ENCODE peak calls at places on chromosome 7, in ten cellular contexts. M is tibial artery, T is colonic mucosa, V is kidney, S is AG04450, F is esophagus squamous epithelium, E is BJ, I is bronchial epithelial cell, L is endothelial cell, C is Caco-2. Z is an unnamed sample.

GRCh38 chr7:48040944-48041664 is 5.8 kb downstream of the C7orf57 start:
- DNase-seq in M (no peak), T (no peak), V (peak; percentile 42), S (no peak), F (no peak), E (no peak), I (no peak), L (no peak), C (no peak), Z (no peak)

GRCh38 chr7:148588168-148588890 is 2.2 kb upstream of the C7orf33 start:
- DNase-seq in M (no peak), T (no peak), V (no peak), S (no peak), F (no peak), E (no peak), I (no peak), L (no peak), C (no peak), Z (no peak)

GRCh38 chr7:37432240-37432917 is 16.3 kb downstream of the ELMO1 start:
- DNase-seq in M (no peak), T (no peak), V (no peak), S (no peak), F (no peak), E (no peak), I (no peak), L (no peak), C (no peak), Z (peak; percentile 10)

GRCh38 chr7:54299426-54299825 is 242.7 kb upstream of the VSTM2A start:
- DNase-seq in M (no peak), T (no peak), V (no peak), S (no peak), F (no peak), E (no peak), I (no peak), L (no peak), C (no peak), Z (no peak)

GRCh38 chr7:20236790-20237189 is 19.6 kb upstream of the MACC1 start:
- DNase-seq in M (no peak), T (no peak), V (no peak), S (no peak), F (no peak), E (no peak), I (peak; percentile 80), L (no peak), C (no peak), Z (no peak)

GRCh38 chr7:77348371-77348813 is 67.8 kb downstream of the GSAP start:
- DNase-seq in M (no peak), T (no peak), V (no peak), S (peak; percentile 29), F (no peak), E (no peak), I (peak; percentile 62), L (no peak), C (no peak), Z (no peak)

GRCh38 chr7:73606801-73607691 is 17.3 kb downstream of the MLXIPL start:
- DNase-seq in M (no peak), T (peak; percentile 61), V (no peak), S (no peak), F (no peak), E (no peak), I (no peak), L (peak; percentile 84), C (peak; percentile 77), Z (peak; percentile 64)

GRCh38 chr7:9029671-9030070 is 596.3 kb downstream of the NXPH1 start:
- DNase-seq in M (no peak), T (no peak), V (no peak), S (no peak), F (no peak), E (no peak), I (peak; percentile 0), L (no peak), C (no peak), Z (no peak)

GRCh38 chr7:47441796-47442744 is 139.8 kb downstream of the TNS3 start:
- DNase-seq in M (peak; percentile 35), T (no peak), V (no peak), S (no peak), F (no peak), E (no peak), I (no peak), L (no peak), C (no peak), Z (no peak)

GRCh38 chr7:108385834-108386422 is 70.3 kb downstream of the NRCAM start:
- DNase-seq in M (no peak), T (no peak), V (no peak), S (no peak), F (no peak), E (no peak), I (no peak), L (no peak), C (no peak), Z (no peak)

GRCh38 chr7:2295936-2296620 is 18.2 kb downstream of the SNX8 start:
- DNase-seq in M (no peak), T (no peak), V (no peak), S (no peak), F (no peak), E (no peak), I (no peak), L (no peak), C (no peak), Z (no peak)

GRCh38 chr7:111918461-111918860 is 287.7 kb downstream of the DOCK4 start:
- DNase-seq in M (no peak), T (no peak), V (no peak), S (no peak), F (no peak), E (no peak), I (no peak), L (no peak), C (no peak), Z (no peak)

GRCh38 chr7:79291498-79291865 is 162.0 kb downstream of the MAGI2 start:
- DNase-seq in M (no peak), T (no peak), V (no peak), S (no peak), F (no peak), E (no peak), I (peak; percentile 73), L (no peak), C (no peak), Z (no peak)

GRCh38 chr7:90334193-90334843 is 12.2 kb upstream of the GTPBP10 start:
- DNase-seq in M (no peak), T (no peak), V (peak; percentile 71), S (no peak), F (no peak), E (no peak), I (no peak), L (no peak), C (no peak), Z (no peak)
- TF ChIP-seq CTCF in M (no peak), T (no peak), V (no peak), S (no peak), F (no peak), E (no peak), I (no peak), L (no peak), C (no peak), Z (no peak)

GRCh38 chr7:154744226-154744860 is 258.6 kb downstream of the PAXIP1 start:
- DNase-seq in M (no peak), T (peak; percentile 29), V (no peak), S (no peak), F (no peak), E (no peak), I (no peak), L (peak; percentile 79), C (peak; percentile 52), Z (peak; percentile 54)
- TF ChIP-seq CTCF in M (no peak), T (peak; percentile 79), V (peak; percentile 42), S (peak; percentile 15), F (peak; percentile 26), E (peak; percentile 28), I (peak; percentile 39), L (peak; percentile 97), C (peak; percentile 78), Z (peak; percentile 95)

DNA sequence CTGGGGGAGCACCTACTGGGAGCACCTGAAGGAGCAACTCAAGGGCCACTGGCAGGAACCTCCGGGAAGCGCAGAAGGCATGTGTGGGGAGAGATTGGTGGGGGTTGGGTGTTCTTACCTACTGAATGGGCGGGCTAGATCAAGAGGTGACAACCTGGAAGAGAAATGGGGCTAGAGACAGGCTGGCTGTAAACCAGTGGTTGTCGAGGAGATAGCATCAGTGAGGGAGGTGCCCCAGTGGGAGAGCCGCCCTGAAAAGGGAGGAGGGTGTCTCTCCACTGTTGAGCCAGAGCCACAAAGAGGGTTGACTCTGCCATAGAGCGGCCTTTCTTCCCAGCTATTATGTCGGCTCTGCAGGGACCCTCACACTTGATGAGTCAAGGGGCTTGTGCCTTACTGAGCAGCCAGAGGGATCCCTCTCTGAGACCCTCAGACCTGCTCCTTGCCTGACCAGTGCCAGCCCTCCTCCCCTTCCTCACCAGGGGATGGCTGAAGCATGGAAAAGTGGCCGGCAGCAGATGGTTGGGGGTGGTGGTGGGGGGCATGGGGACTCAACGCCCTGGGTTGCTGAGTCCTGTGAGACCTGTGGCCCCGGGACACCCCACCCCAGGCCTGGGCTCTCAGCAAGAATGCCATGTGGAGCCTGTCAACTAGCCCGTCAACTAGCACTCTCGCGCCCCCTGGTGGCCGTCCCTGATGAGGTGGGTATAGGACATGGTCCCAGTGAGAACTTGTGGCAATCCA is 36.4 kb upstream of the PURB start:
- DNase-seq in M (peak; percentile 89), T (peak; percentile 93), V (peak; percentile 95), S (peak; percentile 24), F (peak; percentile 58), E (no peak), I (peak; percentile 56), L (peak; percentile 81), C (peak; percentile 76), Z (peak; percentile 87)
- TF ChIP-seq CTCF in M (peak; percentile 72), T (peak; percentile 88), V (peak; percentile 87), S (peak; percentile 82), F (peak; percentile 84), E (peak; percentile 91), I (peak; percentile 90), L (peak; percentile 78), C (peak; percentile 49), Z (peak; percentile 91)

GRCh38 chr7:42768037-42768436 is 143.8 kb downstream of the C7orf25 start:
- DNase-seq in M (no peak), T (no peak), V (no peak), S (no peak), F (no peak), E (no peak), I (no peak), L (no peak), C (no peak), Z (no peak)
- TF ChIP-seq CTCF in M (no peak), T (no peak), V (no peak), S (no peak), F (no peak), E (no peak), I (no peak), L (no peak), C (no peak), Z (no peak)

DNA sequence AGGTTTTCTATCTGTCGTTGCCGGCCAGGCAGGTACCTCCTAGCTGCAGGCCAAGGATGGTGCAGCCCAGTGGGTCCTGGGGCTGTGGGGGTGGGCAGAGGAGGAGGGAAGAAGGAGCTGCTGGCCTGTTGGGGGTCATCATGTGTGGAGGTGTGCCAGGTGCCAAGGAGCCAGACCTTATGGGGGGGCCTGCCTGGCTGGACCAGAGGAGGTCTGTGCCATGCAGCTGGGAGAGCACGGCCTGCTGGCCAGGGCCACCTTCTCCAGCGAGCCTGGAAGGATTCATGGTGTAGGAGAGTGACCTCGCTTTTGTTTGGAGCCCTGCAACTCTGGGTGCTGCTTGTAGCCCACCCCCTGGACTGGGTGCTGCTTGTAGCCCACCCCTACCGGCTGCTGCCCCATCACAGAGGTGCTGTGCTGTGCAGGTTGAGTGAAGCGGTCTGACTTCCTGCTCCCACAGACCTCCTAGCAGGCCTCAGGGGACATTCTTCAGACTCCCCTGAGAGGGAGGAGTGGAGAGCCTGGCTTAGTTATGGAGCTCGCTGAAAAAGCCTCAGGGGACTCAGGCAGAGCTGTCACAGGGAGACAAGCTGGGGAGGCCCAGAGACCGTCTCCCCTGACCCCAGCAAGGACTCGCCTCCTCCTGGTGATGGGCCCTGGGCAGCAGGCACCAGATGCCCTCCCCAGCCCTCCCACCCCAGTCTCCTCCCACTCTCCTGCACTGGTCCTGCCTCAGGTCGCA is 67.7 kb upstream of the AQP1 start:
- DNase-seq in M (peak; percentile 64), T (no peak), V (no peak), S (no peak), F (no peak), E (no peak), I (no peak), L (no peak), C (no peak), Z (no peak)
- TF ChIP-seq CTCF in M (no peak), T (no peak), V (no peak), S (no peak), F (no peak), E (no peak), I (no peak), L (no peak), C (no peak), Z (no peak)